ENCODE peak calls at places on chromosomes 3 and 15, in five cellular contexts. One of them, this sample, is unnamed.

GRCh38 chr3:73808862-73809509 is 184.2 kb upstream of the PDZRN3 start:
- DNase-seq in ascending aorta: no peak
- DNase-seq in cardiac muscle cell: peak; percentile 74
- DNase-seq in left lung: no peak
- DNase-seq in H9: no peak
- DNase-seq in this sample: no peak

GRCh38 chr15:63565784-63566183 is 31.4 kb upstream of the FBXL22 start:
- DNase-seq in ascending aorta: no peak
- DNase-seq in cardiac muscle cell: no peak
- DNase-seq in left lung: no peak
- DNase-seq in H9: no peak
- DNase-seq in this sample: no peak

GRCh38 chr3:172107403-172107802 is 68.0 kb downstream of the FNDC3B start:
- DNase-seq in ascending aorta: no peak
- DNase-seq in cardiac muscle cell: no peak
- DNase-seq in left lung: no peak
- DNase-seq in H9: no peak
- DNase-seq in this sample: no peak

GRCh38 chr3:8765528-8765927 is 3.9 kb downstream of the OXTR start:
- DNase-seq in ascending aorta: peak; percentile 21
- DNase-seq in cardiac muscle cell: no peak
- DNase-seq in left lung: no peak
- DNase-seq in H9: peak; percentile 5
- DNase-seq in this sample: no peak

GRCh38 chr3:72888546-72889309 is 882 bp downstream of the GXYLT2 start:
- DNase-seq in ascending aorta: no peak
- DNase-seq in cardiac muscle cell: peak; percentile 39
- DNase-seq in left lung: no peak
- DNase-seq in H9: peak; percentile 32
- DNase-seq in this sample: no peak

GRCh38 chr3:171157286-171157685 is 130.8 kb upstream of the SLC2A2 start:
- DNase-seq in ascending aorta: no peak
- DNase-seq in cardiac muscle cell: peak; percentile 29
- DNase-seq in left lung: peak; percentile 41
- DNase-seq in H9: peak; percentile 51
- DNase-seq in this sample: no peak

GRCh38 chr3:7086417-7086816 is 225.5 kb downstream of the GRM7 start:
- DNase-seq in ascending aorta: no peak
- DNase-seq in cardiac muscle cell: no peak
- DNase-seq in left lung: no peak
- DNase-seq in H9: no peak
- DNase-seq in this sample: no peak

GRCh38 chr3:112302881-112303761 is 9.1 kb upstream of the SLC9C1 start:
- DNase-seq in ascending aorta: no peak
- DNase-seq in cardiac muscle cell: peak; percentile 77
- DNase-seq in left lung: no peak
- DNase-seq in H9: peak; percentile 77
- DNase-seq in this sample: no peak

GRCh38 chr3:142578309-142579223 is at the start of gene ATR:
- DNase-seq in ascending aorta: peak; percentile 98
- DNase-seq in cardiac muscle cell: peak; percentile 98
- DNase-seq in left lung: peak; percentile 99
- DNase-seq in H9: peak; percentile 97
- DNase-seq in this sample: peak; percentile 92

GRCh38 chr3:3714572-3714971 is 84.7 kb upstream of the LRRN1 start:
- DNase-seq in ascending aorta: no peak
- DNase-seq in cardiac muscle cell: no peak
- DNase-seq in left lung: no peak
- DNase-seq in H9: no peak
- DNase-seq in this sample: no peak

GRCh38 chr3:36408146-36408545 is 27.8 kb downstream of the STAC start:
- DNase-seq in ascending aorta: no peak
- DNase-seq in cardiac muscle cell: peak; percentile 2
- DNase-seq in left lung: no peak
- DNase-seq in H9: no peak
- DNase-seq in this sample: no peak

GRCh38 chr15:85274315-85275050 is 105.9 kb upstream of the AKAP13 start:
- DNase-seq in ascending aorta: no peak
- DNase-seq in cardiac muscle cell: no peak
- DNase-seq in left lung: no peak
- DNase-seq in H9: no peak
- DNase-seq in this sample: no peak

GRCh38 chr3:172946061-172946460 is 195.0 kb downstream of the SPATA16 start:
- DNase-seq in ascending aorta: no peak
- DNase-seq in cardiac muscle cell: no peak
- DNase-seq in left lung: no peak
- DNase-seq in H9: no peak
- DNase-seq in this sample: no peak

GRCh38 chr3:197468866-197469382 is 86.8 kb downstream of the BDH1 start:
- DNase-seq in ascending aorta: no peak
- DNase-seq in cardiac muscle cell: peak; percentile 62
- DNase-seq in left lung: no peak
- DNase-seq in H9: no peak
- DNase-seq in this sample: no peak

GRCh38 chr15:51382787-51383186 is 41.3 kb downstream of the GLDN start:
- DNase-seq in ascending aorta: no peak
- DNase-seq in cardiac muscle cell: peak; percentile 69
- DNase-seq in left lung: no peak
- DNase-seq in H9: peak; percentile 67
- DNase-seq in this sample: no peak

GRCh38 chr3:138573138-138573537 is 20.9 kb downstream of the CEP70 start:
- DNase-seq in ascending aorta: no peak
- DNase-seq in cardiac muscle cell: no peak
- DNase-seq in left lung: no peak
- DNase-seq in H9: no peak
- DNase-seq in this sample: no peak

GRCh38 chr3:177201707-177202397 is 4.6 kb upstream of the TBL1XR1 start:
- DNase-seq in ascending aorta: peak; percentile 56
- DNase-seq in cardiac muscle cell: peak; percentile 34
- DNase-seq in left lung: no peak
- DNase-seq in H9: no peak
- DNase-seq in this sample: no peak

GRCh38 chr3:171306631-171307030 is 153.6 kb downstream of the TNIK start:
- DNase-seq in ascending aorta: peak; percentile 74
- DNase-seq in cardiac muscle cell: peak; percentile 95
- DNase-seq in left lung: no peak
- DNase-seq in H9: no peak
- DNase-seq in this sample: no peak

GRCh38 chr3:14431928-14432834 is 29.8 kb downstream of the SLC6A6 start:
- DNase-seq in ascending aorta: peak; percentile 96
- DNase-seq in cardiac muscle cell: peak; percentile 78
- DNase-seq in left lung: peak; percentile 98
- DNase-seq in H9: peak; percentile 81
- DNase-seq in this sample: peak; percentile 76

GRCh38 chr3:70108072-70108471 is 108.5 kb downstream of the SAMMSON start:
- DNase-seq in ascending aorta: no peak
- DNase-seq in cardiac muscle cell: peak; percentile 19
- DNase-seq in left lung: no peak
- DNase-seq in H9: peak; percentile 71
- DNase-seq in this sample: no peak

GRCh38 chr3:46695962-46696922 is 2.8 kb upstream of the ALS2CL start:
- DNase-seq in ascending aorta: peak; percentile 77
- DNase-seq in cardiac muscle cell: peak; percentile 31
- DNase-seq in left lung: no peak
- DNase-seq in H9: no peak
- DNase-seq in this sample: no peak

GRCh38 chr15:94670436-94671034 is 439.2 kb downstream of the MCTP2 start:
- DNase-seq in ascending aorta: no peak
- DNase-seq in cardiac muscle cell: peak; percentile 63
- DNase-seq in left lung: no peak
- DNase-seq in H9: no peak
- DNase-seq in this sample: no peak

GRCh38 chr3:150319900-150320299 is 88.2 kb upstream of the TSC22D2 start:
- DNase-seq in ascending aorta: no peak
- DNase-seq in cardiac muscle cell: peak; percentile 75
- DNase-seq in left lung: no peak
- DNase-seq in H9: no peak
- DNase-seq in this sample: no peak

GRCh38 chr15:76979331-76979925 is 15.5 kb upstream of the PSTPIP1 start:
- DNase-seq in ascending aorta: peak; percentile 50
- DNase-seq in cardiac muscle cell: no peak
- DNase-seq in left lung: no peak
- DNase-seq in H9: no peak
- DNase-seq in this sample: no peak

DNA sequence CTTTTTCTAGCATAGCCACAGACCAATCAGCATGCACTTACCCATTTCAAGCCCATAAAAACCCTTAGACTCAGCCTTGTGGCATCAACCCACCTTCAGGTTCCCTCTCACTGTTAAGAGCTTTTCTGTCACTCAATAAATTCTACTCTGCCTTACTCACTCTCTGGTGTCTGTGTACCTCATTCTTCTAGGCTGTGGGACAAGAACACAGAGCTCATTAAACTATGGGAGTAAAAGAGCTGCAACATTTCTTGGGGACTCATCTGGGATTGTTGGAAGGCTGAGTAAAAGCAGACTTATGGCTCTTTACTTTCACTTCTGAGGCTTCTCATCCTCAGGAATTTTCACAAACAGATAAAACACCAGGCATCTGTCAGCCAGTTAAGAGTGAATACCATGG is 879.3 kb downstream of the ROBO2 start:
- DNase-seq in ascending aorta: no peak
- DNase-seq in cardiac muscle cell: no peak
- DNase-seq in left lung: no peak
- DNase-seq in H9: no peak
- DNase-seq in this sample: no peak
- TF ChIP-seq CTCF in ascending aorta: no peak
- TF ChIP-seq CTCF in cardiac muscle cell: no peak
- TF ChIP-seq CTCF in left lung: no peak
- TF ChIP-seq CTCF in H9: no peak
- TF ChIP-seq CTCF in this sample: no peak

GRCh38 chr3:82165266-82165665 is 403.8 kb upstream of the GBE1 start:
- DNase-seq in ascending aorta: no peak
- DNase-seq in cardiac muscle cell: no peak
- DNase-seq in left lung: no peak
- DNase-seq in H9: no peak
- DNase-seq in this sample: no peak

DNA sequence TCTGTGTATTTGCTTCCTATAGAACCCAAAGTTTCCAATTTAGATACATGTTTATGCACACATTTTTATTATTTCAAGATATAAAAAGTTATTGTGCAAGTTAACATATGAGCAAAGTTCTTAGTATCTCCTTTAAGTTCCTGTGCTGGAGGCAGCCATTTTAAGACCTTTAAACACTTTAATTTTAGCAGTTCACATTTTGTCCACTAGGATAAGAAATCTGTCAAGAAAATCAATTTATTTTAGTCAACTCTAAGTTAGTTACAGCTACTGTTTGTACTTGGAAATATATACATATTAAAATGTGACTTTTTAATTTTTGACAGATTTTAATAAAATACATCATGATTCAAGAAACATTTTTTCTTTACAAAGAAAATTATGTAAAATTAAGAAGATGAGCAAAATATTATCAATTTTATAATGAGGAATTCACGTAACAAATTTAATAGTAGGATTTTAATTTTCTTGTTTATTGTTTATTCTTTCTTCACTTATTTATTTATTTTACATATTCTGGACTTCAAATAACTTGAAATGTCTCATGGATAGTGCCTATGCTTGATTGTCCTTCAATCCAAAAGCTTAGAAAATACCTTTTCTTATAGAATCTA is 402.6 kb upstream of the GBE1 start:
- DNase-seq in ascending aorta: no peak
- DNase-seq in cardiac muscle cell: peak; percentile 32
- DNase-seq in left lung: no peak
- DNase-seq in H9: no peak
- DNase-seq in this sample: no peak
- TF ChIP-seq CTCF in ascending aorta: no peak
- TF ChIP-seq CTCF in cardiac muscle cell: no peak
- TF ChIP-seq CTCF in left lung: no peak
- TF ChIP-seq CTCF in H9: peak; percentile 66
- TF ChIP-seq CTCF in this sample: no peak

DNA sequence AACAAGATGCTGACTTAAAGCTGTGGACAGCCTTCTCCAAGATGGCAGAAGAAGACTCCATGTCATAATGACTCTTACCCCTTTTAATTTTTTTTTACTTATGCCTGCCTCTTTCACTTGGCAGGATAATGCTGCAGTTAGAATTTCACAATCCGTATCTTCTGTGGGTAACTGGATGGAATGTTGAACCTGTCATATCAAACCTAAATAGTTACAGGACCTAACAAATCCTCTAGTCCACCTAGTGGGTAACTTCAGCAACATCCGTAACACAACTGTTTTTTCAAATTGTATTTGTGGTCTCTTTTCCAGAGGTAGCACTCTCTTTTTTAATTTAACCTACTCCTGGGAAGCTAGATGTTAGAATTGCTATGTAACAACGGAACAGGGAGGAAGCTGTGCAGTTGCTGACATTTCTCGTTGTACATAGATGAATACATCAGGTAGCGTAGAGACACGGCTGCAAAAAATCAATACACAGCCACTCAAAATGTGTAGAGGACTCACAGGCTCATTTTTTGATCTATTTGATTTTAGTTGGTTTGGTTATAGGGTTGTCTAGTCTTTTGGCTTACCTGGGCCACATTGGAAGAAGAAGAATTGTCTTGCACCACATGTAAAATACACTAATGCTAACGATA is 43.9 kb upstream of the TRPM1 start:
- DNase-seq in ascending aorta: no peak
- DNase-seq in cardiac muscle cell: peak; percentile 69
- DNase-seq in left lung: no peak
- DNase-seq in H9: no peak
- DNase-seq in this sample: no peak
- TF ChIP-seq CTCF in ascending aorta: no peak
- TF ChIP-seq CTCF in cardiac muscle cell: peak; percentile 29
- TF ChIP-seq CTCF in left lung: no peak
- TF ChIP-seq CTCF in H9: peak; percentile 53
- TF ChIP-seq CTCF in this sample: no peak

GRCh38 chr15:48016865-48017264 is 103.9 kb upstream of the SLC24A5 start:
- DNase-seq in ascending aorta: no peak
- DNase-seq in cardiac muscle cell: no peak
- DNase-seq in left lung: no peak
- DNase-seq in H9: no peak
- DNase-seq in this sample: no peak

GRCh38 chr15:48025118-48025517 is 95.7 kb upstream of the SLC24A5 start:
- DNase-seq in ascending aorta: no peak
- DNase-seq in cardiac muscle cell: no peak
- DNase-seq in left lung: no peak
- DNase-seq in H9: no peak
- DNase-seq in this sample: no peak

GRCh38 chr15:48017747-48018146 is 103.0 kb upstream of the SLC24A5 start:
- DNase-seq in ascending aorta: no peak
- DNase-seq in cardiac muscle cell: no peak
- DNase-seq in left lung: no peak
- DNase-seq in H9: no peak
- DNase-seq in this sample: no peak

GRCh38 chr15:48021336-48022086 is 99.3 kb upstream of the SLC24A5 start:
- DNase-seq in ascending aorta: no peak
- DNase-seq in cardiac muscle cell: no peak
- DNase-seq in left lung: no peak
- DNase-seq in H9: no peak
- DNase-seq in this sample: no peak

DNA sequence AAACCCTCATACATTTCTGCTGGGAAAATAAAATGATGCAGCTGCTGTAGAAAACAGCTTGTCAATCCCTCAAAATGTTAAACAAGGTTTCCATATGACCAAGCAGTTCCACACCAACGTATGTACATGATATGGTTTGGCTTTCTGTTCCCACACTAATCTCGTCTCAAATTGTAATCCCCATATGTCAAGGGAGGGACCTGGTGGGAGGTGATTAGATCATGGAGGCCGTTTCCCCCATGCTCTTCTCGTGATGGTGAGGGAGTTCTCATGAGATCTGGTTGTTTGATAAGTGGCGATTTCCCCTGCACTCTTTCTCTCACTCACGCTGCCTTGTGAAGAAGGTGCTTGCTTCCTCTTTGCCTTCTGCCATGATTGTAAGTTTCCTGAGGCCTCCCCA is 100.6 kb upstream of the SLC24A5 start:
- DNase-seq in ascending aorta: no peak
- DNase-seq in cardiac muscle cell: no peak
- DNase-seq in left lung: no peak
- DNase-seq in H9: no peak
- DNase-seq in this sample: no peak
- TF ChIP-seq CTCF in ascending aorta: no peak
- TF ChIP-seq CTCF in cardiac muscle cell: no peak
- TF ChIP-seq CTCF in left lung: no peak
- TF ChIP-seq CTCF in H9: no peak
- TF ChIP-seq CTCF in this sample: no peak

This sample was measured in activated B cell treated with CpG ODN at 0.5 μM for 24 hours.